ENCODE peak calls at places on chromosomes 3 and 15, in nine cellular contexts. D is vagina, F is suprapubic skin, S is K562, Z is stomach, G is esophagus muscularis mucosa, J is GM12878, V is SK-N-SH, H is SK-N-MC. B is an unnamed sample.

GRCh38 chr3:114299421-114299820 is 5.6 kb downstream of the TIGIT start:
- DNase-seq in D (no peak), F (no peak), S (peak), Z (no peak), G (no peak), J (no peak), V (peak), H (no peak), B (peak)

GRCh38 chr3:33442190-33442589 is 2.0 kb upstream of the UBP1 start:
- DNase-seq in D (peak), F (no peak), S (no peak), Z (no peak), G (no peak), J (no peak), V (no peak), H (no peak), B (no peak)

GRCh38 chr3:143750856-143751255 is 97.4 kb downstream of the SLC9A9 start:
- DNase-seq in D (no peak), F (no peak), S (no peak), Z (no peak), G (no peak), J (no peak), V (no peak), H (no peak), B (no peak)

GRCh38 chr3:139394116-139394515 is 4.7 kb upstream of the COPB2 start:
- DNase-seq in D (no peak), F (no peak), S (peak), Z (no peak), G (no peak), J (no peak), V (no peak), H (peak), B (no peak)

GRCh38 chr3:126342211-126342610 is 15.0 kb downstream of the KLF15 start:
- DNase-seq in D (no peak), F (peak), S (no peak), Z (no peak), G (no peak), J (no peak), V (no peak), H (no peak), B (no peak)

GRCh38 chr3:79405183-79405582 is 362.6 kb downstream of the ROBO1 start:
- DNase-seq in D (no peak), F (no peak), S (no peak), Z (no peak), G (no peak), J (no peak), V (no peak), H (no peak), B (no peak)

GRCh38 chr3:20194793-20195460 is 8.9 kb upstream of the SGO1 start:
- DNase-seq in D (no peak), F (no peak), S (no peak), Z (no peak), G (no peak), J (no peak), V (no peak), H (no peak), B (no peak)

GRCh38 chr3:81198766-81199165 is 562.7 kb downstream of the GBE1 start:
- DNase-seq in D (no peak), F (no peak), S (no peak), Z (no peak), G (no peak), J (no peak), V (peak), H (no peak), B (no peak)

GRCh38 chr3:134078169-134078821 is 48.6 kb upstream of the SLCO2A1 start:
- DNase-seq in D (peak), F (peak), S (no peak), Z (no peak), G (peak), J (no peak), V (no peak), H (no peak), B (no peak)

GRCh38 chr3:8220291-8220690 is 281.3 kb upstream of the LMCD1 start:
- DNase-seq in D (no peak), F (no peak), S (no peak), Z (no peak), G (no peak), J (no peak), V (no peak), H (no peak), B (no peak)

GRCh38 chr15:59199775-59200465 is 6.7 kb upstream of the LDHAL6B start:
- DNase-seq in D (no peak), F (no peak), S (no peak), Z (no peak), G (no peak), J (no peak), V (no peak), H (no peak), B (no peak)

GRCh38 chr3:195956577-195956976 is 48.2 kb upstream of the TNK2 start:
- DNase-seq in D (no peak), F (no peak), S (no peak), Z (no peak), G (no peak), J (no peak), V (no peak), H (no peak), B (no peak)

GRCh38 chr15:22267761-22268160 is 187.4 kb downstream of the OR4M2 start:
- DNase-seq in D (no peak), F (no peak), S (no peak), Z (no peak), G (no peak), J (no peak), V (peak), H (no peak), B (no peak)

GRCh38 chr3:14549256-14549931 is 9.3 kb upstream of the GRIP2 start:
- DNase-seq in D (no peak), F (no peak), S (peak), Z (no peak), G (no peak), J (no peak), V (peak), H (no peak), B (no peak)

GRCh38 chr15:74178326-74179100 is 5.0 kb downstream of the ISLR start:
- DNase-seq in D (no peak), F (peak), S (no peak), Z (no peak), G (no peak), J (no peak), V (peak), H (no peak), B (no peak)

GRCh38 chr3:32882603-32883025 is 64.8 kb downstream of the TRIM71 start:
- DNase-seq in D (no peak), F (no peak), S (no peak), Z (no peak), G (no peak), J (peak), V (no peak), H (no peak), B (no peak)

GRCh38 chr3:157104928-157105652 is 54.9 kb downstream of the CCNL1 start:
- DNase-seq in D (no peak), F (no peak), S (peak), Z (no peak), G (no peak), J (no peak), V (no peak), H (no peak), B (no peak)

GRCh38 chr15:86439614-86440013 is 359.9 kb downstream of the AGBL1 start:
- DNase-seq in D (no peak), F (no peak), S (no peak), Z (no peak), G (no peak), J (no peak), V (no peak), H (no peak), B (no peak)

GRCh38 chr3:42106646-42107045 is 15.5 kb downstream of the TRAK1 start:
- DNase-seq in D (no peak), F (no peak), S (no peak), Z (no peak), G (no peak), J (no peak), V (no peak), H (no peak), B (no peak)

GRCh38 chr3:181899702-181900101 is 188.0 kb downstream of the SOX2 start:
- DNase-seq in D (no peak), F (no peak), S (peak), Z (no peak), G (no peak), J (no peak), V (no peak), H (no peak), B (no peak)

GRCh38 chr15:74956648-74957300 is at the start of gene RPP25:
- DNase-seq in D (no peak), F (peak), S (peak), Z (peak), G (no peak), J (no peak), V (peak), H (peak), B (no peak)

GRCh38 chr3:125148836-125149235 is 63.7 kb downstream of the SLC12A8 start:
- DNase-seq in D (no peak), F (no peak), S (no peak), Z (no peak), G (no peak), J (no peak), V (no peak), H (no peak), B (no peak)

GRCh38 chr3:97425002-97425401 is 339.6 kb upstream of the ARL6 start:
- DNase-seq in D (no peak), F (no peak), S (no peak), Z (no peak), G (no peak), J (no peak), V (no peak), H (no peak), B (no peak)

GRCh38 chr15:50176869-50177268 is 5.1 kb upstream of the SLC27A2 start:
- DNase-seq in D (no peak), F (no peak), S (no peak), Z (no peak), G (no peak), J (no peak), V (no peak), H (no peak), B (no peak)

GRCh38 chr3:23612296-23612891 is 193.4 kb upstream of the UBE2E1 start:
- DNase-seq in D (no peak), F (no peak), S (no peak), Z (no peak), G (no peak), J (no peak), V (no peak), H (no peak), B (no peak)

GRCh38 chr15:46709461-46709860 is 1007.8 kb upstream of the SEMA6D start:
- DNase-seq in D (no peak), F (no peak), S (no peak), Z (no peak), G (no peak), J (no peak), V (no peak), H (no peak), B (no peak)

DNA sequence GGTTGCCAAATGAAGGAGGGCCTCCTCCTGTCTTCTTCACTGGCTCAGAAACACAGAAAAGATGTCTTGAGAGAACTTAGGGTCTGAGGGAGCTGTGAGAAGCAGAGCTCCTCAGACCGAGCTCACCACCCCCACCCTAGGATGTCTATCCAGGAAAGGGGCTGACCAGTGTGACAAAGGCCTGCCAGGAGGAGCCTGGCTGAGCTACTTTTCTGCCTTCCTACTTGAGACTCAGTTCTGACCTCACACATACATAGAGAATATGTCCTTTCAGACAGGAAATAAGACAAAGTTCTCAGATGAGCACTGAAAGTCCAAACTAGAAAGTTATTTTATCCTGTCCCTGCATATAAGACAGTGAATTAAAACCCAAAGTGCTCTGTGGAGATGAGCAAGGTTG is 54.5 kb downstream of the KIF9 start:
- DNase-seq in D (no peak), F (no peak), S (no peak), Z (no peak), G (no peak), J (no peak), V (no peak), H (no peak), B (no peak)
- H3K4me3 ChIP-seq in D (no peak), F (no peak), S (no peak), Z (no peak), G (no peak), J (peak), V (no peak), H (no peak), B (no peak)

GRCh38 chr15:65049418-65049840 is 4.2 kb downstream of the SLC51B start:
- DNase-seq in D (peak), F (peak), S (peak), Z (peak), G (no peak), J (peak), V (peak), H (peak), B (peak)
- TF ChIP-seq POLR2AphosphoS5 in D (peak), F (peak), S (no peak), Z (no peak), G (peak), J (no peak), V (no peak), H (no peak), B (no peak)

GRCh38 chr3:128113817-128114794 is 9.5 kb downstream of the RUVBL1 start:
- DNase-seq in D (no peak), F (no peak), S (no peak), Z (no peak), G (no peak), J (peak), V (no peak), H (no peak), B (no peak)
- H3K4me3 ChIP-seq in D (no peak), F (no peak), S (no peak), Z (no peak), G (no peak), J (peak), V (no peak), H (no peak), B (no peak)

GRCh38 chr3:61637088-61638051 is 76.0 kb downstream of the PTPRG start:
- DNase-seq in D (no peak), F (no peak), S (no peak), Z (peak), G (no peak), J (peak), V (peak), H (no peak), B (no peak)
- TF ChIP-seq POLR2AphosphoS5 in D (no peak), F (no peak), S (no peak), Z (peak), G (peak), J (no peak), V (no peak), H (no peak), B (no peak)

GRCh38 chr3:44021646-44022594 is 219.8 kb upstream of the TOPAZ1 start:
- DNase-seq in D (no peak), F (no peak), S (no peak), Z (no peak), G (peak), J (no peak), V (peak), H (no peak), B (no peak)
- H3K4me3 ChIP-seq in D (no peak), F (peak), S (no peak), Z (peak), G (peak), J (peak), V (peak), H (no peak), B (no peak)

DNA sequence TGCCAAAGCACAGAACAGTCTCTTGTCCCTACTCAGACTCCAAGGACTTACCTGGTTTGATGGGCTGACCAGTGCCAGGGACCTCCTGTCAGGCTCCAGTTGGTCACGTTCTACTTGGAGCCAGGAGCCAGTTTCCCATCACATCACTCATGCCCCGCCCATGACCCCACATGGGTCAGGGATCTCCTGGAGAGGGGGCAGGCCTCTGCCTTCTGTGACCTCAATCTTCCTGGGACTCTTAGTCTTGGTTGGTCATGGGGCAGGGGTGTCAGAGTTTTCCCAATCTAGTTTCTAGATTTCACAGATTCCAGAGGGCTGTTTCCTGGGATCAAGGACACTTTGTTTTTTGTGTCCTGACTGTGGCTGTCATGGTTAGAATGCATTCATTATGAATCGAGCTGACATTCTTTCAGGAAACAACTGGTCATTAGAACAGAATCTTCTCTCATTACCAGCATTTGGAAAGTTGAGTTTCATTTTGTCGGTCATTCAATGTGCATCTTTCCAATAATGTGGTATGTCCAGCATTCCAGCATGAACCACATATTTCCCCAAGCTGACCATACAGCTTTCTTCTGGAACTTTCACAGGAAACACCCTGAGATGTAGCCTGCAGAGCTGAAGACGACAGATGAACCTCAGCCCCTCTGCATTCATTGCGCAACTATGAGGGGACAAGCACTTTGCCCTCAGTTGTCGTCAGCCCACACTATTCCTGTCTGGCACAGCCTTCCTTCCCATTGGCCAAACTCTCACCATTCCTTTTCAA is 19.8 kb downstream of the CYP19A1 start:
- DNase-seq in D (no peak), F (no peak), S (no peak), Z (no peak), G (no peak), J (no peak), V (no peak), H (no peak), B (no peak)
- TF ChIP-seq POLR2AphosphoS5 in D (no peak), F (no peak), S (no peak), Z (no peak), G (no peak), J (no peak), V (no peak), H (no peak), B (no peak)

GRCh38 chr15:34336947-34337556 is 529 bp downstream of the SLC12A6 start:
- DNase-seq in D (no peak), F (no peak), S (no peak), Z (no peak), G (no peak), J (no peak), V (no peak), H (no peak), B (no peak)

GRCh38 chr15:34336333-34336732 is 1.2 kb downstream of the SLC12A6 start:
- DNase-seq in D (no peak), F (no peak), S (no peak), Z (no peak), G (no peak), J (no peak), V (no peak), H (no peak), B (no peak)

GRCh38 chr15:34335176-34335575 is 2.4 kb downstream of the SLC12A6 start:
- DNase-seq in D (no peak), F (no peak), S (no peak), Z (no peak), G (no peak), J (no peak), V (no peak), H (no peak), B (no peak)

GRCh38 chr15:34337557-34338306 is at the start of gene SLC12A6:
- DNase-seq in D (no peak), F (peak), S (peak), Z (peak), G (peak), J (no peak), V (peak), H (no peak), B (peak)

GRCh38 chr15:34338347-34338746 is 766 bp upstream of the SLC12A6 start:
- DNase-seq in D (no peak), F (no peak), S (no peak), Z (no peak), G (no peak), J (no peak), V (no peak), H (no peak), B (no peak)
- H3K4me3 ChIP-seq in D (peak), F (peak), S (no peak), Z (peak), G (peak), J (peak), V (peak), H (peak), B (peak)

GRCh38 chr3:90180543-90180942 is 1073.1 kb downstream of the EPHA3 start:
- DNase-seq in D (no peak), F (no peak), S (no peak), Z (no peak), G (no peak), J (no peak), V (no peak), H (peak), B (no peak)

GRCh38 chr3:90184861-90185260 is 1077.4 kb downstream of the EPHA3 start:
- DNase-seq in D (no peak), F (no peak), S (no peak), Z (no peak), G (no peak), J (no peak), V (no peak), H (no peak), B (no peak)
- TF ChIP-seq POLR2AphosphoS5 in D (no peak), F (no peak), S (no peak), Z (no peak), G (no peak), J (no peak), V (no peak), H (no peak), B (no peak)

GRCh38 chr3:147521646-147522045 is 112.5 kb downstream of the ZIC1 start:
- DNase-seq in D (no peak), F (no peak), S (no peak), Z (no peak), G (no peak), J (no peak), V (no peak), H (no peak), B (no peak)
- H3K4me3 ChIP-seq in D (no peak), F (no peak), S (no peak), Z (no peak), G (no peak), J (no peak), V (no peak), H (no peak), B (no peak)